ENCODE peak calls at places on chromosomes 2 and 18, in nine cellular contexts. One of them, this sample, is unnamed.

GRCh38 chr2:73013941-73014340 is 57.6 kb downstream of the SFXN5 start:
- DNase-seq in HS-27A: peak; percentile 36
- DNase-seq in activated CD4-positive, CD25-positive, alpha-beta regulatory T cell: no peak
- DNase-seq in brain microvascular endothelial cell: peak; percentile 37
- DNase-seq in fibroblast of mammary gland: peak; percentile 41
- DNase-seq in neuronal stem cell: no peak
- DNase-seq in T-cell: no peak
- DNase-seq in retinal pigment epithelial cell: no peak
- DNase-seq in kidney epithelial cell: no peak
- DNase-seq in this sample: peak; percentile 54

GRCh38 chr18:62973689-62974088 is 258.3 kb downstream of the PHLPP1 start:
- DNase-seq in HS-27A: no peak
- DNase-seq in activated CD4-positive, CD25-positive, alpha-beta regulatory T cell: no peak
- DNase-seq in brain microvascular endothelial cell: no peak
- DNase-seq in fibroblast of mammary gland: no peak
- DNase-seq in neuronal stem cell: no peak
- DNase-seq in T-cell: no peak
- DNase-seq in retinal pigment epithelial cell: no peak
- DNase-seq in kidney epithelial cell: no peak
- DNase-seq in this sample: no peak

GRCh38 chr18:75638597-75639467 is 211.3 kb upstream of the SMIM21 start:
- DNase-seq in HS-27A: no peak
- DNase-seq in activated CD4-positive, CD25-positive, alpha-beta regulatory T cell: no peak
- DNase-seq in brain microvascular endothelial cell: peak; percentile 21
- DNase-seq in fibroblast of mammary gland: peak; percentile 64
- DNase-seq in neuronal stem cell: peak; percentile 15
- DNase-seq in T-cell: no peak
- DNase-seq in retinal pigment epithelial cell: no peak
- DNase-seq in kidney epithelial cell: no peak
- DNase-seq in this sample: no peak

GRCh38 chr2:98771771-98772521 is 41.0 kb upstream of the MGAT4A start:
- DNase-seq in HS-27A: no peak
- DNase-seq in activated CD4-positive, CD25-positive, alpha-beta regulatory T cell: no peak
- DNase-seq in brain microvascular endothelial cell: peak; percentile 29
- DNase-seq in fibroblast of mammary gland: peak; percentile 50
- DNase-seq in neuronal stem cell: no peak
- DNase-seq in T-cell: peak; percentile 74
- DNase-seq in retinal pigment epithelial cell: no peak
- DNase-seq in kidney epithelial cell: no peak
- DNase-seq in this sample: no peak

GRCh38 chr2:217652761-217653160 is 350.0 kb downstream of the TNS1 start:
- DNase-seq in HS-27A: no peak
- DNase-seq in activated CD4-positive, CD25-positive, alpha-beta regulatory T cell: no peak
- DNase-seq in brain microvascular endothelial cell: no peak
- DNase-seq in fibroblast of mammary gland: no peak
- DNase-seq in neuronal stem cell: no peak
- DNase-seq in T-cell: no peak
- DNase-seq in retinal pigment epithelial cell: no peak
- DNase-seq in kidney epithelial cell: no peak
- DNase-seq in this sample: no peak

GRCh38 chr2:45637440-45637839 is 14.0 kb upstream of the PRKCE start:
- DNase-seq in HS-27A: no peak
- DNase-seq in activated CD4-positive, CD25-positive, alpha-beta regulatory T cell: no peak
- DNase-seq in brain microvascular endothelial cell: peak; percentile 73
- DNase-seq in fibroblast of mammary gland: peak; percentile 72
- DNase-seq in neuronal stem cell: no peak
- DNase-seq in T-cell: no peak
- DNase-seq in retinal pigment epithelial cell: no peak
- DNase-seq in kidney epithelial cell: peak; percentile 67
- DNase-seq in this sample: no peak

GRCh38 chr2:101613073-101613704 is 84.3 kb upstream of the MAP4K4 start:
- DNase-seq in HS-27A: no peak
- DNase-seq in activated CD4-positive, CD25-positive, alpha-beta regulatory T cell: no peak
- DNase-seq in brain microvascular endothelial cell: no peak
- DNase-seq in fibroblast of mammary gland: peak; percentile 8
- DNase-seq in neuronal stem cell: no peak
- DNase-seq in T-cell: no peak
- DNase-seq in retinal pigment epithelial cell: no peak
- DNase-seq in kidney epithelial cell: no peak
- DNase-seq in this sample: no peak

GRCh38 chr2:238727585-238728321 is 120.1 kb upstream of the TWIST2 start:
- DNase-seq in HS-27A: no peak
- DNase-seq in activated CD4-positive, CD25-positive, alpha-beta regulatory T cell: no peak
- DNase-seq in brain microvascular endothelial cell: no peak
- DNase-seq in fibroblast of mammary gland: peak; percentile 100
- DNase-seq in neuronal stem cell: no peak
- DNase-seq in T-cell: no peak
- DNase-seq in retinal pigment epithelial cell: no peak
- DNase-seq in kidney epithelial cell: no peak
- DNase-seq in this sample: peak; percentile 96

GRCh38 chr2:185318271-185318724 is 420.3 kb upstream of the FSIP2 start:
- DNase-seq in HS-27A: no peak
- DNase-seq in activated CD4-positive, CD25-positive, alpha-beta regulatory T cell: no peak
- DNase-seq in brain microvascular endothelial cell: no peak
- DNase-seq in fibroblast of mammary gland: no peak
- DNase-seq in neuronal stem cell: no peak
- DNase-seq in T-cell: no peak
- DNase-seq in retinal pigment epithelial cell: no peak
- DNase-seq in kidney epithelial cell: no peak
- DNase-seq in this sample: no peak

GRCh38 chr2:27973592-27973991 is 83.1 kb downstream of the BABAM2 start:
- DNase-seq in HS-27A: no peak
- DNase-seq in activated CD4-positive, CD25-positive, alpha-beta regulatory T cell: no peak
- DNase-seq in brain microvascular endothelial cell: peak; percentile 47
- DNase-seq in fibroblast of mammary gland: no peak
- DNase-seq in neuronal stem cell: no peak
- DNase-seq in T-cell: no peak
- DNase-seq in retinal pigment epithelial cell: no peak
- DNase-seq in kidney epithelial cell: no peak
- DNase-seq in this sample: no peak

GRCh38 chr2:55618025-55618648 is 715 bp upstream of the PPP4R3B start:
- DNase-seq in HS-27A: peak; percentile 14
- DNase-seq in activated CD4-positive, CD25-positive, alpha-beta regulatory T cell: no peak
- DNase-seq in brain microvascular endothelial cell: peak; percentile 20
- DNase-seq in fibroblast of mammary gland: peak; percentile 15
- DNase-seq in neuronal stem cell: peak; percentile 15
- DNase-seq in T-cell: no peak
- DNase-seq in retinal pigment epithelial cell: no peak
- DNase-seq in kidney epithelial cell: no peak
- DNase-seq in this sample: peak; percentile 10

GRCh38 chr18:69267895-69268294 is 132.8 kb upstream of the DOK6 start:
- DNase-seq in HS-27A: no peak
- DNase-seq in activated CD4-positive, CD25-positive, alpha-beta regulatory T cell: no peak
- DNase-seq in brain microvascular endothelial cell: no peak
- DNase-seq in fibroblast of mammary gland: no peak
- DNase-seq in neuronal stem cell: no peak
- DNase-seq in T-cell: no peak
- DNase-seq in retinal pigment epithelial cell: no peak
- DNase-seq in kidney epithelial cell: no peak
- DNase-seq in this sample: no peak

GRCh38 chr2:214019229-214019972 is 391.5 kb upstream of the VWC2L start:
- DNase-seq in HS-27A: peak; percentile 85
- DNase-seq in activated CD4-positive, CD25-positive, alpha-beta regulatory T cell: no peak
- DNase-seq in brain microvascular endothelial cell: peak; percentile 96
- DNase-seq in fibroblast of mammary gland: peak; percentile 99
- DNase-seq in neuronal stem cell: no peak
- DNase-seq in T-cell: no peak
- DNase-seq in retinal pigment epithelial cell: peak; percentile 97
- DNase-seq in kidney epithelial cell: peak; percentile 67
- DNase-seq in this sample: peak; percentile 97

GRCh38 chr2:137287934-137288639 is 522.7 kb downstream of the THSD7B start:
- DNase-seq in HS-27A: no peak
- DNase-seq in activated CD4-positive, CD25-positive, alpha-beta regulatory T cell: no peak
- DNase-seq in brain microvascular endothelial cell: no peak
- DNase-seq in fibroblast of mammary gland: peak; percentile 9
- DNase-seq in neuronal stem cell: no peak
- DNase-seq in T-cell: no peak
- DNase-seq in retinal pigment epithelial cell: no peak
- DNase-seq in kidney epithelial cell: no peak
- DNase-seq in this sample: no peak

GRCh38 chr2:211367252-211367651 is 810.9 kb downstream of the CPS1 start:
- DNase-seq in HS-27A: no peak
- DNase-seq in activated CD4-positive, CD25-positive, alpha-beta regulatory T cell: no peak
- DNase-seq in brain microvascular endothelial cell: no peak
- DNase-seq in fibroblast of mammary gland: no peak
- DNase-seq in neuronal stem cell: no peak
- DNase-seq in T-cell: no peak
- DNase-seq in retinal pigment epithelial cell: peak; percentile 6
- DNase-seq in kidney epithelial cell: peak; percentile 12
- DNase-seq in this sample: no peak

GRCh38 chr18:64419156-64419555 is 270.3 kb upstream of the LINC00305 start:
- DNase-seq in HS-27A: no peak
- DNase-seq in activated CD4-positive, CD25-positive, alpha-beta regulatory T cell: no peak
- DNase-seq in brain microvascular endothelial cell: no peak
- DNase-seq in fibroblast of mammary gland: no peak
- DNase-seq in neuronal stem cell: no peak
- DNase-seq in T-cell: no peak
- DNase-seq in retinal pigment epithelial cell: no peak
- DNase-seq in kidney epithelial cell: no peak
- DNase-seq in this sample: no peak

GRCh38 chr2:99597616-99598015 is 107.8 kb upstream of the REV1 start:
- DNase-seq in HS-27A: peak; percentile 8
- DNase-seq in activated CD4-positive, CD25-positive, alpha-beta regulatory T cell: no peak
- DNase-seq in brain microvascular endothelial cell: no peak
- DNase-seq in fibroblast of mammary gland: peak; percentile 71
- DNase-seq in neuronal stem cell: no peak
- DNase-seq in T-cell: no peak
- DNase-seq in retinal pigment epithelial cell: no peak
- DNase-seq in kidney epithelial cell: no peak
- DNase-seq in this sample: no peak

GRCh38 chr2:178306351-178307073 is 112.2 kb downstream of the OSBPL6 start:
- DNase-seq in HS-27A: no peak
- DNase-seq in activated CD4-positive, CD25-positive, alpha-beta regulatory T cell: no peak
- DNase-seq in brain microvascular endothelial cell: peak; percentile 55
- DNase-seq in fibroblast of mammary gland: peak; percentile 41
- DNase-seq in neuronal stem cell: peak; percentile 29
- DNase-seq in T-cell: peak; percentile 2
- DNase-seq in retinal pigment epithelial cell: no peak
- DNase-seq in kidney epithelial cell: no peak
- DNase-seq in this sample: no peak

GRCh38 chr2:196088209-196088608 is 19.6 kb upstream of the DNAH7 start:
- DNase-seq in HS-27A: no peak
- DNase-seq in activated CD4-positive, CD25-positive, alpha-beta regulatory T cell: no peak
- DNase-seq in brain microvascular endothelial cell: peak; percentile 74
- DNase-seq in fibroblast of mammary gland: peak; percentile 59
- DNase-seq in neuronal stem cell: no peak
- DNase-seq in T-cell: no peak
- DNase-seq in retinal pigment epithelial cell: no peak
- DNase-seq in kidney epithelial cell: no peak
- DNase-seq in this sample: no peak

GRCh38 chr2:203209538-203209937 is 29.3 kb upstream of the CYP20A1 start:
- DNase-seq in HS-27A: no peak
- DNase-seq in activated CD4-positive, CD25-positive, alpha-beta regulatory T cell: no peak
- DNase-seq in brain microvascular endothelial cell: no peak
- DNase-seq in fibroblast of mammary gland: peak; percentile 18
- DNase-seq in neuronal stem cell: no peak
- DNase-seq in T-cell: no peak
- DNase-seq in retinal pigment epithelial cell: no peak
- DNase-seq in kidney epithelial cell: no peak
- DNase-seq in this sample: no peak

GRCh38 chr18:56233595-56233994 is 404.8 kb downstream of the TXNL1 start:
- DNase-seq in HS-27A: peak; percentile 30
- DNase-seq in activated CD4-positive, CD25-positive, alpha-beta regulatory T cell: no peak
- DNase-seq in brain microvascular endothelial cell: peak; percentile 74
- DNase-seq in fibroblast of mammary gland: peak; percentile 91
- DNase-seq in neuronal stem cell: no peak
- DNase-seq in T-cell: no peak
- DNase-seq in retinal pigment epithelial cell: no peak
- DNase-seq in kidney epithelial cell: no peak
- DNase-seq in this sample: peak; percentile 51

GRCh38 chr2:44389895-44390294 is 28.1 kb downstream of the CAMKMT start:
- DNase-seq in HS-27A: no peak
- DNase-seq in activated CD4-positive, CD25-positive, alpha-beta regulatory T cell: no peak
- DNase-seq in brain microvascular endothelial cell: no peak
- DNase-seq in fibroblast of mammary gland: no peak
- DNase-seq in neuronal stem cell: no peak
- DNase-seq in T-cell: no peak
- DNase-seq in retinal pigment epithelial cell: no peak
- DNase-seq in kidney epithelial cell: no peak
- DNase-seq in this sample: no peak

GRCh38 chr2:69764286-69765058 is 22.5 kb downstream of the ANXA4 start:
- DNase-seq in HS-27A: no peak
- DNase-seq in activated CD4-positive, CD25-positive, alpha-beta regulatory T cell: no peak
- DNase-seq in brain microvascular endothelial cell: no peak
- DNase-seq in fibroblast of mammary gland: peak; percentile 38
- DNase-seq in neuronal stem cell: no peak
- DNase-seq in T-cell: no peak
- DNase-seq in retinal pigment epithelial cell: no peak
- DNase-seq in kidney epithelial cell: no peak
- DNase-seq in this sample: no peak

GRCh38 chr2:105237045-105237765 is 4.3 kb upstream of the GPR45 start:
- DNase-seq in HS-27A: no peak
- DNase-seq in activated CD4-positive, CD25-positive, alpha-beta regulatory T cell: no peak
- DNase-seq in brain microvascular endothelial cell: no peak
- DNase-seq in fibroblast of mammary gland: no peak
- DNase-seq in neuronal stem cell: no peak
- DNase-seq in T-cell: no peak
- DNase-seq in retinal pigment epithelial cell: no peak
- DNase-seq in kidney epithelial cell: no peak
- DNase-seq in this sample: no peak

GRCh38 chr2:43759195-43759594 is 14.6 kb upstream of the DYNC2LI1 start:
- DNase-seq in HS-27A: peak; percentile 48
- DNase-seq in activated CD4-positive, CD25-positive, alpha-beta regulatory T cell: no peak
- DNase-seq in brain microvascular endothelial cell: peak; percentile 33
- DNase-seq in fibroblast of mammary gland: peak; percentile 95
- DNase-seq in neuronal stem cell: no peak
- DNase-seq in T-cell: no peak
- DNase-seq in retinal pigment epithelial cell: peak; percentile 87
- DNase-seq in kidney epithelial cell: peak; percentile 92
- DNase-seq in this sample: peak; percentile 50

GRCh38 chr18:3995476-3996102 is 459.5 kb downstream of the DLGAP1 start:
- DNase-seq in HS-27A: peak; percentile 45
- DNase-seq in activated CD4-positive, CD25-positive, alpha-beta regulatory T cell: peak; percentile 1
- DNase-seq in brain microvascular endothelial cell: peak; percentile 33
- DNase-seq in fibroblast of mammary gland: peak; percentile 83
- DNase-seq in neuronal stem cell: peak; percentile 68
- DNase-seq in T-cell: peak; percentile 34
- DNase-seq in retinal pigment epithelial cell: peak; percentile 31
- DNase-seq in kidney epithelial cell: peak; percentile 34
- DNase-seq in this sample: no peak

GRCh38 chr2:172198908-172199307 is 96.2 kb upstream of the DLX2 start:
- DNase-seq in HS-27A: no peak
- DNase-seq in activated CD4-positive, CD25-positive, alpha-beta regulatory T cell: no peak
- DNase-seq in brain microvascular endothelial cell: no peak
- DNase-seq in fibroblast of mammary gland: no peak
- DNase-seq in neuronal stem cell: no peak
- DNase-seq in T-cell: no peak
- DNase-seq in retinal pigment epithelial cell: no peak
- DNase-seq in kidney epithelial cell: no peak
- DNase-seq in this sample: no peak